ENCODE peak calls at places on chromosomes 6 and 20, in five cellular contexts. R is K562, F is HepG2, E is H1, N is GM12878. C is an unnamed sample.

GRCh38 chr6:165804331-165805066 is 141.5 kb upstream of the PDE10A start:
- DNase-seq in N (no peak), E (peak), F (no peak), R (no peak), C (no peak)

GRCh38 chr20:3405139-3405538 is 2.3 kb downstream of the DNAAF9 start:
- DNase-seq in F (no peak), R (no peak), N (no peak), E (no peak), C (no peak)

GRCh38 chr20:36493801-36494114 is 47.6 kb upstream of the MYL9 start:
- DNase-seq in E (no peak), F (no peak), R (no peak), N (no peak), C (no peak)

GRCh38 chr6:35033683-35034082 is 107.5 kb downstream of the TCP11 start:
- DNase-seq in N (no peak), F (no peak), E (no peak), R (no peak), C (no peak)

GRCh38 chr6:411402-412145 is 20.0 kb downstream of the IRF4 start:
- DNase-seq in E (no peak), F (no peak), N (no peak), R (no peak), C (no peak)

GRCh38 chr6:163759542-163759941 is 345.0 kb downstream of the QKI start:
- DNase-seq in E (no peak), N (no peak), F (no peak), R (no peak), C (no peak)

GRCh38 chr6:158175111-158175510 is 7.0 kb downstream of the GTF2H5 start:
- DNase-seq in F (no peak), N (no peak), R (no peak), E (no peak), C (no peak)

GRCh38 chr6:89310929-89311328 is 4.2 kb downstream of the GABRR2 start:
- DNase-seq in N (no peak), E (no peak), F (no peak), R (no peak), C (no peak)

GRCh38 chr6:40362859-40363258 is 224.3 kb downstream of the LRFN2 start:
- DNase-seq in F (no peak), N (no peak), E (peak), R (no peak), C (no peak)

GRCh38 chr6:50819906-50820589 is 1.4 kb downstream of the TFAP2B start:
- DNase-seq in F (no peak), N (no peak), E (no peak), R (no peak), C (no peak)

GRCh38 chr6:34237316-34237721 is 646 bp downstream of the HMGA1 start:
- DNase-seq in N (no peak), F (no peak), E (no peak), R (peak), C (peak)

GRCh38 chr6:140490086-140490485 is 1115.6 kb upstream of the CITED2 start:
- DNase-seq in R (no peak), E (no peak), F (no peak), N (no peak), C (no peak)

GRCh38 chr6:68651018-68651985 is 16.2 kb downstream of the ADGRB3 start:
- DNase-seq in R (no peak), F (no peak), E (no peak), N (no peak), C (no peak)

GRCh38 chr6:168417158-168417557 is 23.8 kb upstream of the SMOC2 start:
- DNase-seq in N (no peak), R (no peak), E (peak), F (peak), C (no peak)

GRCh38 chr6:21931641-21932335 is 338.2 kb downstream of the SOX4 start:
- DNase-seq in R (no peak), N (no peak), E (no peak), F (no peak), C (no peak)

GRCh38 chr6:33850869-33851541 is 47.2 kb upstream of the MLN start:
- DNase-seq in E (no peak), R (no peak), F (no peak), N (no peak), C (no peak)

GRCh38 chr20:44706371-44707258 is 8.6 kb upstream of the CCN5 start:
- DNase-seq in E (no peak), F (no peak), N (no peak), R (no peak), C (no peak)

GRCh38 chr20:43387737-43388136 is 70.0 kb upstream of the SRSF6 start:
- DNase-seq in N (no peak), E (no peak), R (no peak), F (no peak), C (no peak)

GRCh38 chr6:126308367-126308766 is 31.5 kb upstream of the CENPW start:
- DNase-seq in R (no peak), E (no peak), N (no peak), F (no peak), C (no peak)

GRCh38 chr6:139398658-139399057 is 24.2 kb upstream of the CITED2 start:
- DNase-seq in N (no peak), F (no peak), R (no peak), E (no peak), C (no peak)

GRCh38 chr6:44115866-44116265 is 11.4 kb downstream of the MRPL14 start:
- DNase-seq in F (no peak), E (no peak), N (no peak), R (no peak), C (no peak)

GRCh38 chr6:15065603-15066002 is 180.3 kb upstream of the JARID2 start:
- DNase-seq in R (no peak), F (no peak), E (no peak), N (no peak), C (no peak)

GRCh38 chr6:149405823-149406765 is 6.0 kb downstream of the SUMO4 start:
- DNase-seq in R (no peak), N (no peak), E (no peak), F (no peak), C (no peak)

GRCh38 chr20:22379472-22379871 is 204.9 kb downstream of the FOXA2 start:
- DNase-seq in R (no peak), E (no peak), N (no peak), F (no peak), C (no peak)

GRCh38 chr20:23013429-23013828 is 21.7 kb upstream of the SSTR4 start:
- DNase-seq in E (no peak), N (no peak), R (no peak), F (no peak), C (no peak)

GRCh38 chr20:12660918-12661317 is 347.9 kb upstream of the SPTLC3 start:
- DNase-seq in E (peak), R (no peak), N (no peak), F (peak), C (peak)

GRCh38 chr6:135624402-135625297 is 127.1 kb upstream of the AHI1 start:
- DNase-seq in N (no peak), F (no peak), R (no peak), E (no peak), C (no peak)

GRCh38 chr6:31308050-31308844 is 36.4 kb upstream of the HLA-C start:
- DNase-seq in E (peak), N (no peak), R (peak), F (no peak), C (no peak)

GRCh38 chr20:24745617-24746350 is 203.3 kb upstream of the CST7 start:
- DNase-seq in R (no peak), E (no peak), N (no peak), F (no peak), C (no peak)

GRCh38 chr6:84191802-84192201 is 35.6 kb downstream of the CEP162 start:
- DNase-seq in F (no peak), R (no peak), N (no peak), E (no peak), C (no peak)

GRCh38 chr20:21129861-21130260 is 4.0 kb downstream of the KIZ start:
- DNase-seq in E (peak), R (no peak), N (no peak), F (no peak), C (no peak)

GRCh38 chr6:13559968-13560650 is 14.3 kb upstream of the SIRT5 start:
- DNase-seq in R (no peak), N (no peak), E (no peak), F (no peak), C (no peak)

GRCh38 chr6:34027445-34027936 is 118.4 kb downstream of the GRM4 start:
- DNase-seq in N (no peak), F (peak), R (peak), E (peak), C (peak)

GRCh38 chr6:35090734-35091133 is 50.4 kb downstream of the TCP11 start:
- DNase-seq in E (peak), F (no peak), N (no peak), R (no peak), C (no peak)

GRCh38 chr6:161067749-161068148 is 76.2 kb downstream of the MAP3K4 start:
- DNase-seq in E (no peak), R (no peak), N (no peak), F (no peak), C (no peak)

GRCh38 chr6:106476326-106477105 is 116.0 kb downstream of the CRYBG1 start:
- DNase-seq in F (no peak), N (no peak), R (no peak), E (no peak), C (no peak)

GRCh38 chr20:42441862-42442196 is 747.9 kb downstream of the PTPRT start:
- DNase-seq in R (no peak), E (no peak), N (no peak), F (no peak), C (no peak)

GRCh38 chr20:36929290-36929689 is 22.2 kb downstream of the SAMHD1 start:
- DNase-seq in E (no peak), N (no peak), R (no peak), F (no peak), C (no peak)

GRCh38 chr6:170172825-170173231 is 118.0 kb downstream of the DLL1 start:
- DNase-seq in E (peak), N (no peak), R (no peak), F (no peak), C (no peak)

DNA sequence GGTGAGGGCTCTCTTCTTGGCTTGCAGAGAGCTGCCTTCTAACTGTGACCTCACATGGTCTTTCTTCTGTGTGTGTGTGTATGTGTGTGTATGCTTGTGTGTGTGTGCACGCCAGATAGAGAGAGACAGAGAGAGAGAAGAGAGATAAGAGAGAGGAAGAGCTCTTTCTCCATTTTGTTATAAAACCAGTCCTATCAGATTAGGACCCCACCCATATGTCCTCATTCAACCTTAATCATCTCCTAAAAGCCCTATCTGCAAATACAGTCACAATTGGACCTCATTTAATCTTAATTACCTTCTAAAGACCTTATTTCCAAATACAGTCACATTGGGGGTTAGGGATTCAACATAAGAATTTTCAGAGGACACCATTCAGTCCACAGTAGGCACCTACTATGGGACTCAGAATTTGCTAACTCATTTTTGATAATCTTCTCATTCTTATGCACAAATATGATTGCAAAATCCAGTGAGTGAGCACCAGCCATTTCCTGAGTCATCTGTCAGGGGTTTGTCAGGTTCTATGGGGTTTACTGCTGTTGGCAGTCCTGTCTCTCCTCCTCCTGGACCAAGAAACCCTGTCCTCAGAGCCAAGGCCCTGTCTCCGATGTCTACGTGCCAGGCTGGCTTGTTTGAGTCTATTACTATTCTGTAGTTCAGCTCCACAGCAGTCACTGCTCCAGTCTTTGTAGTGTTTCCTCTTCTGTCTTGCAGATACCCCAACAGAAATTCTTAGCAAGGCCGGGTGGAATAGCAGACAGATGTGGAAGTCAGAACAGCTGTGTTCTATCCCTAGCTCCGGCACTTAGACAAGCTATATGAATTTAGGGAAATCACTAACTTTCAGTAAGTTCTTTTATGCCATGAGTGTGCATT is 59.0 kb upstream of the FAM184A start:
- DNase-seq in N (no peak), R (peak), E (no peak), F (no peak), C (no peak)
- TF ChIP-seq TAF1 in N (no peak), R (no peak), E (no peak), F (no peak), C (no peak)

DNA sequence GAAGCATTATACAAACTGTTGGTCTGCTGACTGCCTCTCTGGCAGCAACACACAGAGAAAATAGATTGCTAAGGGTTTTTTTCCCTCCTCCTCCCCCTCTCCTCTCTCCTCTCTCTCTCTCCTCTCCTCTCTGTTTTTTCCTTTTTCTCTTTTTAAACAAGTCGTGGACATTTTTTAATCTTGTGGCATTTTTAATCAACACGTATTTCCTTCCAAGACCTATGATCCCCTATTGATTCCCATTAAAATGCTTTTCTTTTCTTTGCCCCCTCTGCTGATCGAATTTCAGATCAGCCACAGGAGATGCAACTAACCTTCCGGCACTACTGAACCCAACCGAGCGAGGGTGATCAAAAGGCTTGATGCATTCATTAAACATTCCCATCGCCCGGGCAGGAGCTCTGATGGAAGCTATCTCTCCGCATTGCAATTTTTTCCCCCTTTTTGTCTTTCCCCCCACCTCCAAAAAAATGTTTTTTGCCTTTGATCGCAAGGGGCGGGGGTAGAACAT is 90.7 kb upstream of the ARID1B start:
- DNase-seq in F (peak), R (no peak), E (no peak), N (no peak), C (peak)
- TF ChIP-seq USF2 in F (no peak), R (no peak), E (no peak), N (no peak), C (no peak)

GRCh38 chr6:27477318-27478013 is 4.6 kb upstream of the ZNF184 start:
- DNase-seq in E (no peak), R (no peak), N (no peak), F (no peak), C (no peak)
- TF ChIP-seq TAF1 in E (no peak), R (no peak), N (no peak), F (no peak), C (no peak)

GRCh38 chr6:27791182-27791939 is 120.8 kb downstream of the OR2B2 start:
- DNase-seq in E (peak), R (peak), N (no peak), F (peak), C (peak)
- TF ChIP-seq USF2 in E (no peak), R (no peak), N (no peak), F (no peak), C (no peak)

DNA sequence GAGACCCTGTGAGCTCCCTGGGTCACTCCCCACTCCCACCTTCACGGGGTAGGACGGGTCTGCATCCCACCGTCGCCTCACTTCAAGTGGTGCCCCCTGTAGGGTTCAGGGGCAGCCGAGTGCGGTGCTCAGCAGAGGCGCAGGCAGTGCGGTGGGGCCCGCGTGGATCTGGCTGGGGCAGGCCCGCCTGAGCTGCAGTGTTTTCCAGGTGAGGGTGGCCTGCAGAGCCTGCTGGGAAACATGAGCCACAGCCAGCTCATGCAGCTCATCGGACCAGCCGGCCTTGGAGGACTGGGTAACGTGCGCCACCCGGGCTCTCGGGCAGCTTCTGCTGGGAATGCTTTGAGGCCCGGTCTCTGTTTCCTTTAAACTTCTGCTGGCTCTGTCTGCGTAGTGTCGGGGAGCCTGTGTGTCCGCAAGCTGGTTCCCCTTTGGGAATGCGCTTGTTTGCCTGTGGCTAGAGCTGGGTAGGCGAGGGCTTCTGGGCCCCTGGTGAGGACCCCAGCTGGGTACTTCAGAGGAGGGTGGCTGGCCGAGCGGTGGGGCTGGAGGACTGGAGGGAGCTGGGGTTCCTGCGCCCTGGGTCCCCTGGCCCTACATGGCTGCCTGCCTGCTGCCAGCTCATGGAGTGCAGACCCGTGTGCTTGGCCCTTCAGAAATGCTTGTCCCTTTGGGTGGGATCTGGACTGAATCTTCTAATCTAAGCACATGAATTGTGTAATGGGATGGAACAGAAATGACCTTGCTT is 3.8 kb downstream of the ADRM1 start:
- DNase-seq in N (no peak), E (no peak), F (no peak), R (no peak), C (no peak)
- TF ChIP-seq TAF1 in N (no peak), E (no peak), F (no peak), R (no peak), C (no peak)

GRCh38 chr6:42260424-42260888 is 42.8 kb upstream of the MRPS10 start:
- DNase-seq in F (peak), R (peak), N (no peak), E (peak), C (no peak)
- TF ChIP-seq USF2 in F (peak), R (peak), N (peak), E (peak), C (no peak)